ENCODE peak calls at places on chromosomes 16 and 17, in four cellular contexts. E is fibroblast of lung, M is A673, Z is brain microvascular endothelial cell. J is an unnamed sample.

GRCh38 chr16:12494716-12495115 is 309.0 kb downstream of the CPPED1 start:
- DNase-seq in E (no peak), M (no peak), Z (no peak), J (no peak)

GRCh38 chr17:56688151-56688550 is 94.7 kb downstream of the NOG start:
- DNase-seq in E (no peak), M (no peak), Z (no peak), J (no peak)

GRCh38 chr16:51237861-51238378 is 86.8 kb upstream of the SALL1 start:
- DNase-seq in E (no peak), M (no peak), Z (no peak), J (no peak)

GRCh38 chr16:4472880-4473279 is 1.5 kb downstream of the NMRAL1 start:
- DNase-seq in E (no peak), M (no peak), Z (no peak), J (no peak)

GRCh38 chr17:18031955-18032354 is 7.0 kb downstream of the ATPAF2 start:
- DNase-seq in E (peak; percentile 60), M (no peak), Z (peak; percentile 20), J (no peak)

GRCh38 chr16:54204756-54205155 is 81.8 kb downstream of the IRX3 start:
- DNase-seq in E (no peak), M (no peak), Z (no peak), J (no peak)

GRCh38 chr16:5025171-5025632 is 8.5 kb downstream of the NAGPA start:
- DNase-seq in E (no peak), M (peak; percentile 39), Z (no peak), J (no peak)

GRCh38 chr17:55547027-55547670 is 35.9 kb upstream of the SMIM36 start:
- DNase-seq in E (peak; percentile 70), M (peak; percentile 26), Z (no peak), J (no peak)

GRCh38 chr17:40932608-40933007 is 4.8 kb downstream of the KRT23 start:
- DNase-seq in E (no peak), M (no peak), Z (no peak), J (no peak)

GRCh38 chr16:70774261-70774660 is 26.7 kb downstream of the VAC14 start:
- DNase-seq in E (no peak), M (no peak), Z (no peak), J (no peak)

GRCh38 chr16:70777496-70777895 is 23.5 kb downstream of the VAC14 start:
- DNase-seq in E (no peak), M (no peak), Z (no peak), J (no peak)

GRCh38 chr16:70772493-70772892 is 28.5 kb downstream of the VAC14 start:
- DNase-seq in E (peak; percentile 30), M (no peak), Z (peak; percentile 28), J (no peak)

GRCh38 chr16:70777973-70778406 is 23.0 kb downstream of the VAC14 start:
- DNase-seq in E (peak; percentile 62), M (peak; percentile 47), Z (peak; percentile 21), J (no peak)

DNA sequence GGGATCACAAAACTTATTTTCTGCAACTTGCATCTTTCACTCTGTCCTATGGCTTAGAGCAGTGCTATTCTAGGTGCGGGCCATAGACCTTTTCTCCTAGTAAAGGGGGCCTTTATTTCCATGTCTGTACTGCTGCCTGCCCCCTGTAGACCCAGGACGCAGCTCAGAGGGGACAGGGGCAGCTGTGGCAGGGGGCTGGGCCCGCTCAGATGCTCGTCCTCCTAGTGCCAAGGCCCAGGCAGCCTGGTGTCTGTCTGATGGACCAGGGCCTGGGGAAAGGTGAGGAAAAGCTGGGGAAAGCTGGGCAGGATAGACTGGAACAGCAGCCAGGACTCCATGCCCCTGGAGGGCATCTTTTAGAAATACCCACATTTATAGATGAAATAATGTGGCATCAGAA is 25.6 kb downstream of the VAC14 start:
- DNase-seq in E (no peak), M (no peak), Z (no peak), J (no peak)
- TF ChIP-seq CTCF in E (no peak), M (no peak), Z (no peak), J (no peak)

GRCh38 chr16:9567674-9568073 is 476.2 kb downstream of the HAPSTR1 start:
- DNase-seq in E (no peak), M (peak; percentile 42), Z (no peak), J (no peak)
- H3K27ac ChIP-seq in E (no peak overlapping the region), M (no peak overlapping the region), Z (no peak overlapping the region), J (no peak overlapping the region)

GRCh38 chr16:30948956-30949654 is at the start of gene ORAI3:
- DNase-seq in E (peak; percentile 63), M (peak; percentile 64), Z (peak; percentile 29), J (no peak)
- TF ChIP-seq CTCF in E (no peak), M (no peak), Z (no peak), J (no peak)

DNA sequence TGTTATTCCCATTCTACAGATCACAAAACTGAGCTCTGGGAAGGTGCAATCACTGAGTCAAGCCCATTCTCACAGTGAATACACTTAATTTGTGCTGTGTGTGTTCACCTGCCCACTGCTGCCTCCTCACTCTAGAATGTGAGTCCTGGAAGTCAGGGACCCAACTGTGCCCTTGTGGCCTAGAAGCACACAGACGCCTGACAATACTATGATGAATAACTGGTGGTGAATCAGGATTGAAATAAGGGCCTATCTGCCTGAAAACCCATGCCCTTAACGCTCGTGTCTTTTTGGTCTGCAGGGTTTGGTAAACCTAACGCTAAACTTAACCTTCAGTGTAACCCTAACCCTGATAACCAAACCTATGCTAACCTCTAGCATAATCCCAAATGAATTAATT is 80.3 kb downstream of the ZNF423 start:
- DNase-seq in E (no peak), M (no peak), Z (no peak), J (no peak)
- H3K27ac ChIP-seq in E (no peak overlapping the region), M (no peak overlapping the region), Z (no peak overlapping the region), J (no peak overlapping the region)

DNA sequence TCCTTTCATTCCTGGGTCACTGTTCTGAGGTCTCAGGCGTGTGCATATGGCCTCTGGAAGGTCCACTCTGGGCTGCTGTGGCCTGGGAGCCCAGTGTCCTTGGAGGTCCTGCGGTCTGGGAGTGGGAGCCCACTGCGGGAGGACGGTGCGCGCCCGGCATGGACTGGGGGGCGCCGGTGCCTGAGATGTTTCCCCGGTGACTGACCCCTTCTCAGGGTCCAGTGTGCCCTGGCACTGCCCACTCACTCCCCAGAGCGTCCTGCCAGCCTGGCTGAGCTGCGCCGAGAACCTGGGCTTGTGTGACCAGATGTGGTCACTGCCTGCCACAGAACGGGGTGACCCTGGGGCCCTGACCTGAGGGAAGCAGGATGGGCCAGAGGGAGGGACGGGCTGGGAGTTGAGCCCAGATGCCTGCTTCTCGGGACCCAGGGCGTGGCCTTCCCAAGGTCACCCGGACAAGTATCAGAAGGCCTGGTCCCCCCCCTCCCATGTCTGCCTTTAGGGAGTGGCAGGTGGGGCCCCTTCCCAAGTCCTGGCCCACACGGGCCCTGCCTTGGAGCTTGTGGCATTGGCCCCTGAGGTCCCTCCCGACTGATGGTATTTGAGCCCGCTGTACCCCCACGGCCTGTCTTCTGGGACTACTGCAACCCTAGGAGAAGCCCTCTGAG is 1.1 kb upstream of the RHBDL1 start:
- DNase-seq in E (no peak), M (no peak), Z (no peak), J (no peak)
- TF ChIP-seq CTCF in E (no peak), M (no peak), Z (no peak), J (no peak)

GRCh38 chr16:1938910-1939309 is 4.1 kb downstream of the MSRB1 start:
- DNase-seq in E (no peak), M (no peak), Z (no peak), J (no peak)
- H3K27ac ChIP-seq in E (no peak overlapping the region), M (no peak overlapping the region), Z (no peak overlapping the region), J (no peak overlapping the region)

GRCh38 chr17:44655983-44656700 is at the start of gene MEIOC:
- DNase-seq in E (no peak), M (no peak), Z (peak; percentile 7), J (no peak)
- TF ChIP-seq CTCF in E (no peak), M (no peak), Z (peak; percentile 26), J (peak; percentile 2)

GRCh38 chr16:85055503-85056210 is 28.1 kb downstream of the KIAA0513 start:
- DNase-seq in E (peak; percentile 74), M (no peak), Z (peak; percentile 62), J (no peak)
- H3K27ac ChIP-seq in E (peak overlapping the region; percentile 31), M (no peak overlapping the region), Z (peak overlapping the region; percentile 71), J (peak overlapping the region; percentile 75)